ENCODE peak calls at places on chromosomes 7 and 10, in six cellular contexts. One of them, this sample, is unnamed.
A peak's percentile ranks its signal among the peaks of the same experiment; 100 is the strongest.

GRCh38 chr10:94430705-94431104 is 28.4 kb downstream of the TBC1D12 start:
- DNase-seq in IMR-90: peak; percentile 2
- DNase-seq in GM12878: no peak
- DNase-seq in adrenal gland: no peak
- DNase-seq in A673: no peak
- DNase-seq in astrocyte: no peak
- DNase-seq in this sample: no peak

GRCh38 chr10:74206727-74207126 is 55.7 kb downstream of the ADK start:
- DNase-seq in IMR-90: no peak
- DNase-seq in GM12878: no peak
- DNase-seq in adrenal gland: no peak
- DNase-seq in A673: no peak
- DNase-seq in astrocyte: no peak
- DNase-seq in this sample: no peak

GRCh38 chr7:46131916-46132795 is 211.1 kb upstream of the IGFBP3 start:
- DNase-seq in IMR-90: no peak
- DNase-seq in GM12878: no peak
- DNase-seq in adrenal gland: no peak
- DNase-seq in A673: no peak
- DNase-seq in astrocyte: no peak
- DNase-seq in this sample: no peak

GRCh38 chr7:87592300-87592699 is 8.4 kb downstream of the ABCB1 start:
- DNase-seq in IMR-90: no peak
- DNase-seq in GM12878: no peak
- DNase-seq in adrenal gland: no peak
- DNase-seq in A673: no peak
- DNase-seq in astrocyte: no peak
- DNase-seq in this sample: no peak

GRCh38 chr10:132689721-132690360 is 96.1 kb downstream of the NKX6-2 start:
- DNase-seq in IMR-90: no peak
- DNase-seq in GM12878: no peak
- DNase-seq in adrenal gland: no peak
- DNase-seq in A673: no peak
- DNase-seq in astrocyte: no peak
- DNase-seq in this sample: no peak

GRCh38 chr7:83541187-83541960 is 107.6 kb downstream of the SEMA3E start:
- DNase-seq in IMR-90: no peak
- DNase-seq in GM12878: no peak
- DNase-seq in adrenal gland: no peak
- DNase-seq in A673: no peak
- DNase-seq in astrocyte: no peak
- DNase-seq in this sample: no peak

GRCh38 chr10:98790817-98791216 is 344.1 kb upstream of the HPS1 start:
- DNase-seq in IMR-90: peak; percentile 12
- DNase-seq in GM12878: no peak
- DNase-seq in adrenal gland: no peak
- DNase-seq in A673: peak; percentile 11
- DNase-seq in astrocyte: no peak
- DNase-seq in this sample: no peak

GRCh38 chr7:122715183-122715582 is 12.5 kb upstream of the RNF148 start:
- DNase-seq in IMR-90: no peak
- DNase-seq in GM12878: no peak
- DNase-seq in adrenal gland: no peak
- DNase-seq in A673: no peak
- DNase-seq in astrocyte: no peak
- DNase-seq in this sample: no peak

GRCh38 chr10:5628366-5628765 is 38.0 kb downstream of the ASB13 start:
- DNase-seq in IMR-90: peak; percentile 13
- DNase-seq in GM12878: no peak
- DNase-seq in adrenal gland: no peak
- DNase-seq in A673: no peak
- DNase-seq in astrocyte: no peak
- DNase-seq in this sample: no peak

GRCh38 chr7:42337225-42337905 is 100.4 kb upstream of the GLI3 start:
- DNase-seq in IMR-90: no peak
- DNase-seq in GM12878: no peak
- DNase-seq in adrenal gland: no peak
- DNase-seq in A673: no peak
- DNase-seq in astrocyte: no peak
- DNase-seq in this sample: no peak
- H3K4me3 ChIP-seq in IMR-90: no peak overlapping the region
- H3K4me3 ChIP-seq in GM12878: no peak overlapping the region
- H3K4me3 ChIP-seq in adrenal gland: no peak overlapping the region
- H3K4me3 ChIP-seq in A673: no peak overlapping the region
- H3K4me3 ChIP-seq in astrocyte: no peak overlapping the region
- H3K4me3 ChIP-seq in this sample: no peak overlapping the region

DNA sequence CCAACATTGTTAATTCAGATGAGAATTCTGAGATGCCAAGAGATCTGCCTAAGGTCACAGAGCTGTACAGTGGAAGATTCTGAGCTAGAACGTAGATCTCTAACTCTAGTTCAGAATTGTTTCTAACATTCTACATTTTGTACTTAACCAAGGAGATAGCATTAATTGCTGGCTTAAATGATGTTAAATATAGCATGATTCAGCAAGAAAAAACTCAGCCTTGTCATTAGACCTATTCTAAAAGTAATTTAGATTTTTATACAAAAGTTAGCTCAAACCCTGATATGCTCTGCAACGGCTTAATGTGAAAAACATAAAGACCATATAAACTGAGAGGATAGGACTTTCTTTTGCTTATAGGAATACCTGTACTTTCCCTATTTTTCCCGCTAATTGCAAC is 3.4 kb upstream of the CCDC71L start:
- DNase-seq in IMR-90: no peak
- DNase-seq in GM12878: no peak
- DNase-seq in adrenal gland: no peak
- DNase-seq in A673: no peak
- DNase-seq in astrocyte: no peak
- DNase-seq in this sample: no peak
- H3K4me3 ChIP-seq in IMR-90: no peak overlapping the region
- H3K4me3 ChIP-seq in GM12878: no peak overlapping the region
- H3K4me3 ChIP-seq in adrenal gland: no peak overlapping the region
- H3K4me3 ChIP-seq in A673: no peak overlapping the region
- H3K4me3 ChIP-seq in astrocyte: no peak overlapping the region
- H3K4me3 ChIP-seq in this sample: no peak overlapping the region

GRCh38 chr10:77884181-77884580 is 42.4 kb downstream of the DLG5 start:
- DNase-seq in IMR-90: no peak
- DNase-seq in GM12878: no peak
- DNase-seq in adrenal gland: no peak
- DNase-seq in A673: no peak
- DNase-seq in astrocyte: no peak
- DNase-seq in this sample: no peak
- H3K4me3 ChIP-seq in IMR-90: no peak overlapping the region
- H3K4me3 ChIP-seq in GM12878: no peak overlapping the region
- H3K4me3 ChIP-seq in adrenal gland: no peak overlapping the region
- H3K4me3 ChIP-seq in A673: no peak overlapping the region
- H3K4me3 ChIP-seq in astrocyte: no peak overlapping the region
- H3K4me3 ChIP-seq in this sample: no peak overlapping the region

GRCh38 chr10:100183482-100183881 is 2.3 kb downstream of the ERLIN1 start:
- DNase-seq in IMR-90: peak; percentile 10
- DNase-seq in GM12878: no peak
- DNase-seq in adrenal gland: no peak
- DNase-seq in A673: no peak
- DNase-seq in astrocyte: no peak
- DNase-seq in this sample: no peak
- H3K4me3 ChIP-seq in IMR-90: no peak overlapping the region
- H3K4me3 ChIP-seq in GM12878: no peak overlapping the region
- H3K4me3 ChIP-seq in adrenal gland: no peak overlapping the region
- H3K4me3 ChIP-seq in A673: peak overlapping the region; percentile 66
- H3K4me3 ChIP-seq in astrocyte: no peak overlapping the region
- H3K4me3 ChIP-seq in this sample: no peak overlapping the region

GRCh38 chr7:151117041-151117440 is 30.8 kb downstream of the AGAP3 start:
- DNase-seq in IMR-90: no peak
- DNase-seq in GM12878: no peak
- DNase-seq in adrenal gland: no peak
- DNase-seq in A673: no peak
- DNase-seq in astrocyte: no peak
- DNase-seq in this sample: no peak
- H3K4me3 ChIP-seq in IMR-90: no peak overlapping the region
- H3K4me3 ChIP-seq in GM12878: no peak overlapping the region
- H3K4me3 ChIP-seq in adrenal gland: no peak overlapping the region
- H3K4me3 ChIP-seq in A673: no peak overlapping the region
- H3K4me3 ChIP-seq in astrocyte: no peak overlapping the region
- H3K4me3 ChIP-seq in this sample: no peak overlapping the region

GRCh38 chr7:82441916-82442478 is 1.6 kb downstream of the CACNA2D1 start:
- DNase-seq in IMR-90: peak; percentile 41
- DNase-seq in GM12878: no peak
- DNase-seq in adrenal gland: no peak
- DNase-seq in A673: no peak
- DNase-seq in astrocyte: peak; percentile 42
- DNase-seq in this sample: no peak
- H3K4me3 ChIP-seq in IMR-90: peak overlapping the region; percentile 96
- H3K4me3 ChIP-seq in GM12878: no peak overlapping the region
- H3K4me3 ChIP-seq in adrenal gland: no peak overlapping the region
- H3K4me3 ChIP-seq in A673: peak overlapping the region; percentile 90
- H3K4me3 ChIP-seq in astrocyte: peak overlapping the region; percentile 86
- H3K4me3 ChIP-seq in this sample: no peak overlapping the region

GRCh38 chr7:97865104-97865503 is 7.1 kb downstream of the ASNS start:
- DNase-seq in IMR-90: no peak
- DNase-seq in GM12878: no peak
- DNase-seq in adrenal gland: no peak
- DNase-seq in A673: no peak
- DNase-seq in astrocyte: no peak
- DNase-seq in this sample: no peak

GRCh38 chr7:97858221-97858620 is 14.0 kb downstream of the ASNS start:
- DNase-seq in IMR-90: no peak
- DNase-seq in GM12878: no peak
- DNase-seq in adrenal gland: no peak
- DNase-seq in A673: no peak
- DNase-seq in astrocyte: no peak
- DNase-seq in this sample: no peak

GRCh38 chr7:97857544-97857943 is 14.7 kb downstream of the ASNS start:
- DNase-seq in IMR-90: no peak
- DNase-seq in GM12878: no peak
- DNase-seq in adrenal gland: no peak
- DNase-seq in A673: no peak
- DNase-seq in astrocyte: no peak
- DNase-seq in this sample: no peak

GRCh38 chr7:97859606-97860204 is 12.5 kb downstream of the ASNS start:
- DNase-seq in IMR-90: peak; percentile 53
- DNase-seq in GM12878: no peak
- DNase-seq in adrenal gland: no peak
- DNase-seq in A673: no peak
- DNase-seq in astrocyte: no peak
- DNase-seq in this sample: no peak
- H3K4me3 ChIP-seq in IMR-90: no peak overlapping the region
- H3K4me3 ChIP-seq in GM12878: no peak overlapping the region
- H3K4me3 ChIP-seq in adrenal gland: no peak overlapping the region
- H3K4me3 ChIP-seq in A673: no peak overlapping the region
- H3K4me3 ChIP-seq in astrocyte: no peak overlapping the region
- H3K4me3 ChIP-seq in this sample: no peak overlapping the region

GRCh38 chr7:101250324-101250723 is 5.4 kb upstream of the FIS1 start:
- DNase-seq in IMR-90: no peak
- DNase-seq in GM12878: peak; percentile 53
- DNase-seq in adrenal gland: no peak
- DNase-seq in A673: no peak
- DNase-seq in astrocyte: no peak
- DNase-seq in this sample: peak; percentile 46
- H3K4me3 ChIP-seq in IMR-90: no peak overlapping the region
- H3K4me3 ChIP-seq in GM12878: peak overlapping the region; percentile 78
- H3K4me3 ChIP-seq in adrenal gland: no peak overlapping the region
- H3K4me3 ChIP-seq in A673: no peak overlapping the region
- H3K4me3 ChIP-seq in astrocyte: no peak overlapping the region
- H3K4me3 ChIP-seq in this sample: peak overlapping the region; percentile 88

DNA sequence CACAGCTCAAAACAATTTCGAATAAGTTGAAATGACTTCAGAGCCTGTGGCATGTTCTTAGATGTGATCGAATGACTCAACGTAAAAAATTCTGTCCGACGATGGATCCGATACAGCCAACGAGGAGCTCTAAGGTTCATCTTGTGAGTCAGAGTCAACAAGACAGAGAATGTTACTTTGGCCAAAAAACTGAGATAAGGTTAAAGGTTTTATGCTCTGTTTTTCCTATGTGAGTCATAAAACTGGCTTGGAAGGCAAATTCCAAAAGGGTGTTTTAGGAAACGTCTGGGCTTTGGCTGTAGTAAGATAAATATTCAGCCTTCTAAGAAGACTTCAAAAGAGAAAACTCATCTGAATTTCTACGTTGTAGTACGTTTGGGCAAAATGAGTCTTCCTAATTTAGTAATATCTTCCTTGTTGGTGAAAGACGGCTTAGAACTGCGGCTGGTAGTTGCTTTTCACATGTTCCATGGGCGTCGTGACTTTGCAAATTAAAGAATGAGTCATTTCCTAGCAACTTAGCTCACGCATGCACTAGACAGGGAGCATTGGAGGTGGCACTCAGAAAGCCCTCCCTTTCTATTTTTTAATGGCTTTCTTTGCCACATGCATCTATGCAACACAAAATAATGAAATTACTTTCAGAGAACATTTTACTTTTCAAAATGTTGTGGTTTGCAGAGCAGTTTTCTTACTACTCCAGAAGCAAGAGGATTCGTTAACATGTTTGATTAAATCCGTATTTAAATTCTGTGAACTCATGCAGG is 28.2 kb downstream of the PFKP start:
- DNase-seq in IMR-90: peak; percentile 100
- DNase-seq in GM12878: peak; percentile 25
- DNase-seq in adrenal gland: peak; percentile 82
- DNase-seq in A673: peak; percentile 92
- DNase-seq in astrocyte: peak; percentile 100
- DNase-seq in this sample: no peak
- H3K4me3 ChIP-seq in IMR-90: no peak overlapping the region
- H3K4me3 ChIP-seq in GM12878: peak overlapping the region; percentile 39
- H3K4me3 ChIP-seq in adrenal gland: no peak overlapping the region
- H3K4me3 ChIP-seq in A673: no peak overlapping the region
- H3K4me3 ChIP-seq in astrocyte: peak overlapping the region; percentile 40
- H3K4me3 ChIP-seq in this sample: no peak overlapping the region

GRCh38 chr7:98286093-98286525 is 4.6 kb downstream of the BRI3 start:
- DNase-seq in IMR-90: peak; percentile 55
- DNase-seq in GM12878: no peak
- DNase-seq in adrenal gland: peak; percentile 94
- DNase-seq in A673: no peak
- DNase-seq in astrocyte: peak; percentile 39
- DNase-seq in this sample: no peak

GRCh38 chr7:98288064-98288823 is 6.8 kb downstream of the BRI3 start:
- DNase-seq in IMR-90: no peak
- DNase-seq in GM12878: no peak
- DNase-seq in adrenal gland: no peak
- DNase-seq in A673: no peak
- DNase-seq in astrocyte: no peak
- DNase-seq in this sample: no peak

GRCh38 chr7:98287486-98287959 is 6.0 kb downstream of the BRI3 start:
- DNase-seq in IMR-90: no peak
- DNase-seq in GM12878: no peak
- DNase-seq in adrenal gland: no peak
- DNase-seq in A673: no peak
- DNase-seq in astrocyte: no peak
- DNase-seq in this sample: no peak

GRCh38 chr7:98285132-98286092 is 3.9 kb downstream of the BRI3 start:
- DNase-seq in IMR-90: no peak
- DNase-seq in GM12878: no peak
- DNase-seq in adrenal gland: no peak
- DNase-seq in A673: no peak
- DNase-seq in astrocyte: no peak
- DNase-seq in this sample: no peak

GRCh38 chr7:98286701-98287485 is 5.4 kb downstream of the BRI3 start:
- DNase-seq in IMR-90: no peak
- DNase-seq in GM12878: no peak
- DNase-seq in adrenal gland: no peak
- DNase-seq in A673: no peak
- DNase-seq in astrocyte: no peak
- DNase-seq in this sample: no peak
- H3K4me3 ChIP-seq in IMR-90: no peak overlapping the region
- H3K4me3 ChIP-seq in GM12878: no peak overlapping the region
- H3K4me3 ChIP-seq in adrenal gland: no peak overlapping the region
- H3K4me3 ChIP-seq in A673: no peak overlapping the region
- H3K4me3 ChIP-seq in astrocyte: no peak overlapping the region
- H3K4me3 ChIP-seq in this sample: no peak overlapping the region

This sample was measured in GM12864.